ENCODE peak calls at places on chromosomes 3 and 15, in four cellular contexts. W is progenitor cell of endocrine pancreas, T is GM12865, E is endodermal cell. B is an unnamed sample.

GRCh38 chr3:152609891-152610290 is 225.0 kb upstream of the P2RY1 start:
- DNase-seq in W (no peak), T (no peak), E (no peak), B (no peak)

GRCh38 chr3:152021951-152022461 is 148.6 kb downstream of the SUCNR1 start:
- DNase-seq in W (no peak), T (no peak), E (peak), B (no peak)

GRCh38 chr3:170506556-170506955 is 79.3 kb downstream of the SLC7A14 start:
- DNase-seq in W (no peak), T (no peak), E (no peak), B (no peak)

GRCh38 chr3:64900916-64901903 is 213.4 kb upstream of the ADAMTS9 start:
- DNase-seq in W (no peak), T (no peak), E (no peak), B (no peak)

GRCh38 chr3:150362515-150363302 is 45.4 kb upstream of the TSC22D2 start:
- DNase-seq in W (no peak), T (no peak), E (no peak), B (no peak)

GRCh38 chr3:116445291-116445841 is at the start of gene LSAMP:
- DNase-seq in W (no peak), T (no peak), E (peak), B (peak)

GRCh38 chr15:68371851-68372250 is 60.1 kb downstream of the ITGA11 start:
- DNase-seq in W (no peak), T (no peak), E (no peak), B (no peak)

GRCh38 chr3:179268400-179269051 is 17.6 kb upstream of the KCNMB3 start:
- DNase-seq in W (no peak), T (no peak), E (no peak), B (no peak)

GRCh38 chr15:74206801-74207281 is 4.3 kb upstream of the STRA6 start:
- DNase-seq in W (no peak), T (no peak), E (no peak), B (no peak)

GRCh38 chr15:36880226-36880912 is 220.0 kb downstream of the MEIS2 start:
- DNase-seq in W (peak), T (no peak), E (peak), B (no peak)

GRCh38 chr3:124584552-124585391 is 145.5 kb upstream of the UMPS start:
- DNase-seq in W (peak), T (peak), E (peak), B (peak)

GRCh38 chr15:77988386-77989301 is 88.9 kb downstream of the TBC1D2B start:
- DNase-seq in W (no peak), T (no peak), E (no peak), B (no peak)

GRCh38 chr3:120113128-120114116 is 19.2 kb upstream of the GSK3B start:
- DNase-seq in W (no peak), T (no peak), E (no peak), B (no peak)

GRCh38 chr3:156620260-156620659 is 54.1 kb upstream of the TIPARP start:
- DNase-seq in W (no peak), T (peak), E (no peak), B (no peak)

GRCh38 chr3:152941825-152942224 is 106.9 kb downstream of the P2RY1 start:
- DNase-seq in W (no peak), T (no peak), E (no peak), B (no peak)

GRCh38 chr15:29937956-29938355 is 115.7 kb upstream of the TJP1 start:
- DNase-seq in W (no peak), T (no peak), E (no peak), B (no peak)

GRCh38 chr15:82159922-82160321 is 102.6 kb downstream of the EFL1 start:
- DNase-seq in W (no peak), T (no peak), E (peak), B (no peak)

GRCh38 chr15:36407647-36408046 is 171.8 kb upstream of the CDIN1 start:
- DNase-seq in W (no peak), T (peak), E (no peak), B (no peak)

GRCh38 chr3:172749201-172749965 is 1.1 kb upstream of the ECT2 start:
- DNase-seq in W (no peak), T (no peak), E (no peak), B (no peak)

GRCh38 chr15:89860851-89861360 is 32.9 kb downstream of the AP3S2 start:
- DNase-seq in W (no peak), T (no peak), E (no peak), B (no peak)

GRCh38 chr15:99424978-99425665 is 140.7 kb upstream of the MEF2A start:
- DNase-seq in W (no peak), T (peak), E (no peak), B (peak)

GRCh38 chr3:97232635-97233034 is 418.2 kb downstream of the EPHA6 start:
- DNase-seq in W (no peak), T (no peak), E (no peak), B (no peak)

GRCh38 chr3:79148786-79149185 is 619.0 kb downstream of the ROBO1 start:
- DNase-seq in W (no peak), T (no peak), E (no peak), B (no peak)

GRCh38 chr3:195224156-195224979 is 46.6 kb downstream of the XXYLT1 start:
- DNase-seq in W (no peak), T (no peak), E (no peak), B (no peak)

GRCh38 chr3:27632431-27633223 is 89.5 kb downstream of the EOMES start:
- DNase-seq in W (no peak), T (peak), E (peak), B (peak)

DNA sequence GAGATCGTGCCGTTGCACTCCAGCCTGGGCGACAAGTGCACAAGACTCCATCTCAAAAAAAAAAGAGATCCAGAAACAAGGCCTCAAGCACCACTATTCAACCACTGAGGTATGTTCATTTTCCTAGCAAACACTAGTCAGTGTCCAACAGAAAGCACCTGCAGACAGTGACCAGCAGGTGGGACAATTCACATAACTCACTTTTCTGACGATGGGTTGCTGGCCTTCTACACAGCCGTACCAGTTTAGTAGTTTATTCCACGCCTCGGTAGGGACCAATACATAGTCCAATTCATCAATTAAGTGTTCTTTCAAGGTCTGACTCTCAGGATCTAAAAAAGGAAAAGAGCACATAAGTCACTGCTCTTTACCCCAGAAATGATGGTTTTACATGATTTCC is 12.4 kb downstream of the USP4 start:
- DNase-seq in W (no peak), T (no peak), E (no peak), B (no peak)
- TF ChIP-seq CTCF in W (peak), T (peak), E (peak), B (peak)

GRCh38 chr3:38281895-38282686 is at the start of gene SLC22A14:
- DNase-seq in W (no peak), T (peak), E (peak), B (no peak)
- TF ChIP-seq CTCF in W (peak), T (peak), E (peak), B (no peak)

DNA sequence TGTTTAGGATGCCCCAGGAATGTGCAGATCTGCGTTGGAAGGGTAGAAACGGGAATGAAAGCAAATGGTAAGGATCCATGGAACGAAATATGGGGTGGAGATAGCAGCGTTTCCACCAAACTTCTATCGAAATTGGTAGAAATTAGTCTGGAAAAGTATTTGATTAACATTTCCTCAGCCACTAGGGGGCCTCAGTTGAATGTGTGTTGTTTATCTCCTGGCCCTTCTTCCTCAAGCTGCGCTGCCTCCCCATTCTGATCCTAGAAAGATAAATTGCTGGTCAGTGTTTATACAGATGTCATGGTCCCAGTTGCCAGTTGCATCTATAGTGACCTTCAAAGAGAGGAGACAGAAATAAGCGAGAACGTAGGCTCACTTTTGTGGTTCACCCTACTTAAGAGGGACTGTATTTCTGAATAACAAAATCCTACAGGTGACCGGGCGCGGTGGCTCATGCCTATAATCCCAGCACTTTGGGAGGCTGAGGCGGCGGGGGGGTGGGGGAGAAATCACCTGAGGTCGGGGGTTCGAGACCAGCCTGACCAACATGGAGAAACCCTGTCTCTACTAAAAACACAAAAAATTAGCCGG is 457.1 kb downstream of the SQOR start:
- DNase-seq in W (no peak), T (peak), E (peak), B (no peak)
- TF ChIP-seq CTCF in W (peak), T (peak), E (peak), B (peak)

GRCh38 chr3:158663832-158664231 is 8.6 kb downstream of the LXN start:
- DNase-seq in W (no peak), T (no peak), E (no peak), B (no peak)

GRCh38 chr3:158660711-158661110 is 11.7 kb downstream of the LXN start:
- DNase-seq in W (no peak), T (no peak), E (no peak), B (no peak)

GRCh38 chr3:158658889-158659288 is 13.6 kb downstream of the LXN start:
- DNase-seq in W (no peak), T (peak), E (no peak), B (no peak)

GRCh38 chr3:158659454-158660237 is 12.8 kb downstream of the LXN start:
- DNase-seq in W (no peak), T (peak), E (peak), B (peak)
- TF ChIP-seq CTCF in W (peak), T (peak), E (peak), B (peak)

GRCh38 chr15:61086756-61087155 is 142.3 kb downstream of the RORA start:
- DNase-seq in W (no peak), T (no peak), E (no peak), B (no peak)
- TF ChIP-seq CTCF in W (no peak), T (no peak), E (no peak), B (no peak)

DNA sequence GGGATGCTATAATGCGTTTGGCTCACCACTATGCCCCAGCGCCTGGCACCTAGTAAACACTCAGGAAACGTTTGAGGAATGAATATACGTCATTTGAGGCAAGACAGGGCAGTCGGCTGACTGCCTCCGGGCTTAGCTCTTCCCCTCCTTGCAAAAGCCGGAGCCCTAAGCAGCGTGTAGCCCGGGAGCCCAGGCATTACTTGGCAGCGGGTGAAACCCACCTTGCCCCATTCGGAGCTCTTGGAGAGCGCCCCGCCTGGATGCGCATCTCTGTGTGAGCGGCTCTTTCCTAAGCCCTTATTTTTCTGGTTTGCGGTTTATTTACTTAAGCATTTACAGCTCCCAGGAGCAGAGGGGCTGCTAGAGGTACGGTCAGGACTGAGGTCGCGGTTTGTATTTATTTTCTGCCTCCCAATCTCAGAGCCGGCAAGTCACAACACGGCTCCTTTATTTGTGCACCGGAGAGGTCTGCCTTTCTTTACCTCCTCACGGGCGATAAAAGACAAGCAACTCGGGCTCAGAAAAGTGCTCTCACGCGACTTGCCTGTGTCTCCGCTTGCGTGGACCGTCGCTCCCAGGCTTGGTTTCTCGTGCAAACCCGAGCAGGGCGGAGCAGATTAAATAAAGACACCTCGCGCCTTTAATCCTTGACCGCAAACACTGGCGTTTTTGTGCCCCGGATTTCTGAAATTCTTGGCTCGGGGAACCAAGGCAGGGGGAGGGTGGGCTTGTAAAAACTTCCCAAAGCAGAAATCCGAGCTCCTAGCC is 724 bp upstream of the ITPR1 start:
- DNase-seq in W (peak), T (no peak), E (peak), B (peak)
- TF ChIP-seq CTCF in W (no peak), T (no peak), E (peak), B (no peak)

B was measured in glutamatergic neuron.